ENCODE peak calls at places on chromosomes 6 and 20, in six cellular contexts. T, D, N, Y, Z and P are unnamed samples. For H3K36me3, the result is how much of the 10 kb centered on the place peaks cover.

GRCh38 chr20:17617212-17617867 is 47.5 kb downstream of the DSTN start:
- DNase-seq in Y (no peak), T (peak), D (peak), N (peak), Z (peak), P (peak)

GRCh38 chr6:163679753-163680152 is 265.2 kb downstream of the QKI start:
- DNase-seq in N (no peak), D (no peak), T (no peak), Z (no peak), Y (peak), P (no peak)

GRCh38 chr20:32963176-32963575 is 41.1 kb downstream of the SUN5 start:
- DNase-seq in Z (no peak), N (no peak), D (no peak), Y (no peak), T (peak), P (no peak)

GRCh38 chr20:24870876-24871275 is 78.2 kb upstream of the CST7 start:
- DNase-seq in N (no peak), D (no peak), Z (no peak), Y (no peak), T (no peak), P (no peak)

GRCh38 chr20:3654326-3655031 is 8.7 kb downstream of the GFRA4 start:
- DNase-seq in T (no peak), Y (no peak), Z (no peak), D (no peak), N (no peak), P (no peak)

GRCh38 chr6:157313531-157314467 is 9.5 kb downstream of the TMEM242 start:
- DNase-seq in D (no peak), Z (no peak), Y (no peak), T (no peak), N (no peak), P (no peak)

GRCh38 chr6:3868544-3868943 is 19.4 kb downstream of the FAM50B start:
- DNase-seq in T (no peak), D (no peak), N (no peak), Y (no peak), Z (no peak), P (no peak)

GRCh38 chr6:82322386-82322785 is 41.2 kb upstream of the TPBG start:
- DNase-seq in N (no peak), D (no peak), T (no peak), Y (no peak), Z (no peak), P (no peak)

GRCh38 chr6:136034422-136034821 is 182.9 kb downstream of the PDE7B start:
- DNase-seq in D (no peak), Y (no peak), T (no peak), Z (no peak), N (no peak), P (no peak)

GRCh38 chr6:135568366-135568765 is 70.8 kb upstream of the AHI1 start:
- DNase-seq in N (peak), Y (peak), D (no peak), Z (peak), T (no peak), P (peak)

GRCh38 chr6:142195862-142196536 is 48.9 kb downstream of the VTA1 start:
- DNase-seq in N (no peak), T (no peak), Z (no peak), D (no peak), Y (no peak), P (no peak)

GRCh38 chr6:141484726-141485125 is 648.0 kb upstream of the GJE1 start:
- DNase-seq in Y (no peak), T (no peak), Z (no peak), N (peak), D (no peak), P (no peak)

GRCh38 chr6:111692327-111693164 is 86.9 kb upstream of the TRAF3IP2 start:
- DNase-seq in N (peak), Z (no peak), T (peak), D (no peak), Y (no peak), P (no peak)
- H3K36me3 ChIP-seq in N (under half), Z (under half), T (under half), D (under half), Y (under half), P (under half)

DNA sequence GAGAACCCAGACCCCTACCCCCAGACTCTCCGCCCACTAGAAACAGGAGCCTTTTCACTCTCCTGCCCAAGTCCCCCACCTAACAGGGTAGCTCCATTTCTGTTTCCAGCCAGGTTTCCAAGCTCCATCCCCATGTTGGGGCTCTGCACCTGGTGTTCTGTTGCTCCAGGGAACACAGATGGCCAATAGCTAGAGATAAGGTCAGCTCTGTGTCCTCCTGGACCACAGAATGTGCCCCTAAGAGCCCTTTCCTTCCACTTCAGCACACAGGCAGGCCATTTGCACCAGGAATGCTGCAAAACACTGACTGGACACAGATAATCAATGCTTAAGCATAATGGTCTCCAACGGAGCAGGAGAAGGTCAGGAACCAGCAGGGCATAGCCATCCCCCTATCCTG is 159.4 kb downstream of the QRSL1 start:
- DNase-seq in Z (no peak), Y (no peak), D (no peak), T (no peak), N (no peak), P (no peak)
- H3K27ac ChIP-seq in Z (no peak), Y (no peak), D (no peak), T (peak), N (no peak), P (no peak)

GRCh38 chr6:32069878-32070515 is 31.8 kb downstream of the CYP21A2 start:
- DNase-seq in Y (no peak), Z (no peak), D (no peak), T (no peak), N (no peak), P (no peak)

GRCh38 chr6:32073066-32073465 is 34.9 kb downstream of the CYP21A2 start:
- DNase-seq in Z (no peak), T (no peak), D (peak), Y (no peak), N (no peak), P (no peak)

GRCh38 chr6:32068867-32069266 is 30.7 kb downstream of the CYP21A2 start:
- DNase-seq in D (peak), Y (no peak), N (no peak), T (no peak), Z (no peak), P (no peak)

GRCh38 chr6:32069460-32069859 is 31.2 kb downstream of the CYP21A2 start:
- DNase-seq in T (no peak), D (peak), Z (no peak), Y (no peak), N (no peak), P (no peak)

DNA sequence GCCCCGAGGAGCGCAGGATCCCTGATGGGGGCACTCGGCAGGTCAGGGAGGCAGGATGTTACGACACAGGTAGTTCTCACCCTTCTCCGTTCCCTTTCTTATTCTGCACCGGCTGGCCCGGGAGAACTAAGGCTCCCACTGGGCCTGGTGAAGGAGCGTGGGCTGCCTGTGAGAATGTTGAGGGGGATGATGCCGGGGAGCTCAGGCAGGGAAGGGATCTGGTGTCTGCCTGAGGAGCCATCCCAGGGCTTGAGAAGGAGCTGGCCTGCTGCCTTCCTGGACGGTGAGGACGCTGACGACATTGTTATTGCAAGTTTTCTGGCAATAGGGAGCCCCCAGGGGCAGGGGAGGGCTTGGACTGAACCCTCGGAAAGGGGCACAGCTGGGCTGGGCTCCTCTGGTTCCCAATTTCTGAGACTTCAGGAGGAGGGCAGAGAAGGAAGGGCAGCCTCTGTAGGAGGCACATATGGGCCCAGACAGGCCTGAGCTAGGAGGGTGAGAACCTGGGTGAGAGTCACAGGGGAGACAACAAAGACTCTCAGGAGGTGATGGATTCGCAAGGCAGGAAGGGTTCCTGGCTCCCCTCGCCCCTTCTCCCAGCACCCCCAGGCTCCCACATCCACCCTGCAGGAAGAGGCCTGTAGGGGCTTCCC is 32.7 kb downstream of the CYP21A2 start:
- DNase-seq in Z (no peak), D (peak), Y (no peak), N (no peak), T (no peak), P (peak)
- H3K36me3 ChIP-seq in Z (under half), D (under half), Y (under half), N (under half), T (under half), P (under half)

GRCh38 chr6:130020892-130021483 is 2.6 kb downstream of the L3MBTL3 start:
- DNase-seq in Z (peak), N (peak), D (peak), T (peak), Y (peak), P (peak)
- H3K27ac ChIP-seq in Z (peak), N (peak), D (peak), T (peak), Y (no peak), P (peak)

DNA sequence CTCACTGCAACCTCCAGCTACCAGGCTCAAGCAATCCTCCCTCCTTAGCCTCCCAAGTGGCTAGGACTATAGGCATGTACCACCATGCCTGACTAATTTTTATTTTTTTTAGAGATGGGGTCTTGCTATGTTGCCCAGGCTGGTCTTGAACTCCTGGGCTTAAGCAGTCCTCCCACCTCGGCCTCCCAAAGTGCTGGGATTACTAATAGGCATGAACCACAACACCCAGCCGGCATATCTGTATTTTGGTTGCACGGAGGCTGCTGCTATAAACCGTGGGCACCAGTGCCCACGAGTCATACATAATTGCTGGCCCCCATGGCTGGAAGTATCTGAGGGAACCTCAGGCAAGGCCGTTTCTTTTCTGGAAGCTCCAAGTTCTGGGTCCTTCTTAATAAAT is 18.3 kb upstream of the ADRM1 start:
- DNase-seq in N (no peak), Z (no peak), T (no peak), D (no peak), Y (no peak), P (no peak)
- H3K36me3 ChIP-seq in N (under half), Z (under half), T (half or more), D (under half), Y (half or more), P (under half)

DNA sequence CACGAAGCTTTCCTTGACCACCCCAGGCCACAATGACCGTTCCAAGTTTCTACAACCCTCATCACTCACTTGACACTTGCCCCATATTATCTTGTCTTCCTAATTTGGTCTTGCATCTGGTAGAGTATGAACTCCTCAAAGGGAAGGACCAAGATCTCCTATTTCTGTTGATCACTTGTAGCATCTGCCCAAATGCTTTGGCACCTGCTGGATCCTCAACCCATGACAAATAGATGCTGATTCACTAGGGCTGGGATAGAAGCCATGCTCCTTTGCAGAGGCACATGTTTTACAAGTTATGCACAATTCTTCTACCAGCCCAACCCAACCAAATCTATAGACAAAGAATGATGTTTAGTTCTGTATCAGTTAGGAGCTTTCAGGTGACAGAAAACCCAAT is 110.7 kb downstream of the UNC5CL start:
- DNase-seq in Y (no peak), N (no peak), D (no peak), Z (no peak), T (no peak), P (no peak)
- H3K27ac ChIP-seq in Y (no peak), N (no peak), D (no peak), Z (no peak), T (no peak), P (no peak)

GRCh38 chr20:57243480-57244220 is 22.8 kb downstream of the BMP7 start:
- DNase-seq in Y (no peak), D (no peak), T (no peak), Z (no peak), N (no peak), P (no peak)

GRCh38 chr20:57242414-57242813 is 24.0 kb downstream of the BMP7 start:
- DNase-seq in D (no peak), Y (no peak), N (no peak), Z (no peak), T (no peak), P (no peak)

GRCh38 chr20:57241592-57241991 is 24.8 kb downstream of the BMP7 start:
- DNase-seq in Y (no peak), D (no peak), N (no peak), T (no peak), Z (no peak), P (no peak)

GRCh38 chr20:57238089-57238488 is 28.4 kb downstream of the BMP7 start:
- DNase-seq in Y (no peak), N (no peak), T (no peak), Z (no peak), D (no peak), P (no peak)

GRCh38 chr20:57240850-57241429 is 25.5 kb downstream of the BMP7 start:
- DNase-seq in Y (no peak), D (no peak), T (no peak), Z (no peak), N (no peak), P (no peak)
- H3K36me3 ChIP-seq in Y (under half), D (under half), T (under half), Z (under half), N (under half), P (under half)

DNA sequence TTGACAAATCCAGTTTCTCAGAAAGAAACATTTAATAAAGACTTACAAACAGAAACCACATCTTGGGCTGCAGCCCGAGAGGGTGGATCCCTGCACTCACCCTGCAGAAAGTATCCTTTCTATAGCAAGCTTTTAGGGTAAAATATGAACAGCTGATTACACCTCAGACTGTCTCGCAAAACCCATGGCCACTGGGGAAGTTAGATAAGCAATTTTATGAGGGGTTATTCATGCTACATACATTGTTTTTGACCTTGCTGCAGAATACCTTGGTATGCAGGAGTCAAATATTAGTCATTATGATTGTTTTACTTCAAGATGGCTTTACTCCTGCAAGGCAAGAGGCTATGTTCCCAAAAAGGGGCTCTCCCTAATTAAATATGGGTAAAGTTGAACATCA is 126.9 kb downstream of the OR2B2 start:
- DNase-seq in Y (no peak), N (no peak), T (no peak), D (no peak), Z (no peak), P (no peak)
- H3K27ac ChIP-seq in Y (no peak), N (peak), T (no peak), D (no peak), Z (no peak), P (no peak)

GRCh38 chr6:47005486-47005885 is 36.6 kb downstream of the ADGRF1 start:
- DNase-seq in Y (no peak), Z (no peak), T (no peak), D (no peak), N (no peak), P (no peak)

GRCh38 chr6:47000842-47001241 is 41.3 kb downstream of the ADGRF1 start:
- DNase-seq in N (no peak), D (no peak), T (no peak), Y (no peak), Z (no peak), P (no peak)

GRCh38 chr6:47007657-47008396 is 34.3 kb downstream of the ADGRF1 start:
- DNase-seq in Z (no peak), T (no peak), N (no peak), D (no peak), Y (no peak), P (no peak)

GRCh38 chr6:47008397-47008763 is 33.8 kb downstream of the ADGRF1 start:
- DNase-seq in N (no peak), T (no peak), Y (no peak), D (no peak), Z (no peak), P (no peak)

GRCh38 chr6:47004458-47004857 is 37.7 kb downstream of the ADGRF1 start:
- DNase-seq in T (no peak), Y (no peak), D (no peak), Z (no peak), N (no peak), P (no peak)
- H3K36me3 ChIP-seq in T (under half), Y (under half), D (under half), Z (under half), N (under half), P (under half)